ENCODE peak calls at places on chromosomes 2 and 18, in ten cellular contexts. X, E, G, Z, N, M, C, U, F and O are unnamed samples.

GRCh38 chr2:133655565-133656113 is 87.4 kb upstream of the NCKAP5 start:
- DNase-seq in G (no peak), N (no peak), Z (no peak), F (no peak), X (no peak), C (no peak), E (no peak), U (no peak), M (no peak), O (no peak)

GRCh38 chr2:165801176-165801575 is 7.1 kb upstream of the GALNT3 start:
- DNase-seq in N (no peak), X (no peak), C (no peak), F (no peak), U (no peak), E (no peak), Z (no peak), M (no peak), G (no peak), O (no peak)

GRCh38 chr2:241136661-241137260 is 12.5 kb downstream of the PASK start:
- DNase-seq in M (no peak), X (peak), U (no peak), C (no peak), Z (no peak), E (no peak), F (no peak), G (peak), N (no peak), O (no peak)

GRCh38 chr18:21064347-21064746 is 47.3 kb downstream of the ROCK1 start:
- DNase-seq in G (no peak), Z (no peak), E (no peak), M (no peak), F (no peak), C (no peak), U (no peak), X (no peak), N (no peak), O (no peak)

GRCh38 chr2:85935746-85936208 is 47.0 kb upstream of the ST3GAL5 start:
- DNase-seq in E (peak), Z (no peak), G (no peak), N (no peak), C (peak), U (no peak), X (no peak), M (no peak), F (no peak), O (no peak)

GRCh38 chr2:216789088-216789487 is 70.8 kb downstream of the TNP1 start:
- DNase-seq in X (no peak), M (no peak), Z (no peak), C (no peak), F (no peak), G (no peak), U (no peak), N (no peak), E (no peak), O (no peak)

GRCh38 chr2:28821295-28821958 is 10.8 kb downstream of the SPDYA start:
- DNase-seq in Z (peak), U (peak), M (no peak), X (no peak), F (peak), N (peak), C (peak), E (peak), G (no peak), O (no peak)

GRCh38 chr18:76593838-76594237 is 98.8 kb upstream of the ZNF516 start:
- DNase-seq in M (no peak), E (peak), Z (no peak), X (no peak), G (no peak), C (no peak), U (no peak), N (no peak), F (no peak), O (no peak)

GRCh38 chr2:38146917-38147307 is 71.0 kb upstream of the CYP1B1 start:
- DNase-seq in Z (no peak), X (no peak), E (peak), M (no peak), U (no peak), F (no peak), C (peak), G (no peak), N (no peak), O (no peak)

GRCh38 chr18:54684786-54685185 is 93.7 kb downstream of the DYNAP start:
- DNase-seq in F (no peak), E (peak), Z (no peak), X (no peak), N (no peak), U (no peak), M (peak), G (no peak), C (no peak), O (no peak)

GRCh38 chr2:207813942-207814341 is 44.2 kb upstream of the FZD5 start:
- DNase-seq in M (no peak), U (no peak), N (no peak), E (peak), Z (no peak), F (no peak), C (no peak), G (no peak), X (no peak), O (no peak)

GRCh38 chr2:159119652-159120257 is 151.3 kb downstream of the TANC1 start:
- DNase-seq in C (no peak), M (peak), U (no peak), Z (peak), G (no peak), F (no peak), N (no peak), E (no peak), X (no peak), O (no peak)

GRCh38 chr18:64765908-64766307 is 617.0 kb upstream of the LINC00305 start:
- DNase-seq in U (no peak), Z (no peak), F (no peak), X (no peak), E (no peak), M (no peak), G (no peak), N (no peak), C (no peak), O (no peak)

GRCh38 chr2:120734930-120735611 is 597 bp upstream of the GLI2 start:
- DNase-seq in E (peak), X (no peak), N (peak), U (no peak), G (no peak), C (no peak), M (no peak), F (no peak), Z (no peak), O (no peak)

GRCh38 chr2:101806123-101806522 is 108.6 kb downstream of the MAP4K4 start:
- DNase-seq in G (no peak), Z (no peak), E (peak), U (no peak), X (no peak), F (no peak), C (peak), M (no peak), N (no peak), O (no peak)

GRCh38 chr2:136065384-136065783 is 52.6 kb downstream of the CXCR4 start:
- DNase-seq in Z (no peak), F (no peak), X (no peak), U (no peak), M (no peak), C (no peak), N (no peak), G (no peak), E (no peak), O (no peak)

GRCh38 chr2:108447947-108448677 is 894 bp upstream of the GCC2 start:
- DNase-seq in X (no peak), N (no peak), E (no peak), F (no peak), Z (peak), M (no peak), U (no peak), G (peak), C (no peak), O (no peak)

GRCh38 chr2:239949537-239949936 is 75.6 kb downstream of the NDUFA10 start:
- DNase-seq in X (peak), U (no peak), Z (no peak), C (no peak), M (no peak), G (peak), F (no peak), N (no peak), E (no peak), O (no peak)

GRCh38 chr2:196597531-196597930 is 42.0 kb upstream of the CCDC150 start:
- DNase-seq in E (no peak), U (no peak), G (no peak), X (no peak), M (no peak), N (no peak), Z (no peak), F (no peak), C (no peak), O (no peak)

GRCh38 chr2:157737636-157738035 is 109.0 kb upstream of the ACVR1C start:
- DNase-seq in E (no peak), C (no peak), M (no peak), X (no peak), F (no peak), N (no peak), Z (no peak), U (no peak), G (no peak), O (no peak)

GRCh38 chr2:230219419-230220331 is at the start of gene SP110:
- DNase-seq in C (peak), G (peak), F (peak), N (peak), M (peak), Z (peak), U (peak), E (peak), X (peak), O (peak)

GRCh38 chr18:47882641-47883040 is 47.8 kb downstream of the SMAD2 start:
- DNase-seq in N (no peak), G (no peak), Z (no peak), U (no peak), E (no peak), M (no peak), X (no peak), F (no peak), C (no peak), O (no peak)

GRCh38 chr2:240257940-240258580 is 117.6 kb upstream of the OTOS start:
- DNase-seq in X (peak), Z (no peak), M (no peak), N (no peak), U (no peak), F (no peak), E (no peak), C (no peak), G (peak), O (no peak)

GRCh38 chr2:233845301-233846060 is 8.9 kb downstream of the HJURP start:
- DNase-seq in M (no peak), X (no peak), C (no peak), U (no peak), E (no peak), G (no peak), Z (no peak), N (no peak), F (no peak), O (no peak)

GRCh38 chr2:29618024-29618423 is 303.4 kb downstream of the ALK start:
- DNase-seq in C (no peak), N (no peak), G (no peak), F (no peak), Z (no peak), X (no peak), U (no peak), E (no peak), M (no peak), O (no peak)

GRCh38 chr18:57581301-57581934 is 5.1 kb downstream of the FECH start:
- DNase-seq in N (no peak), E (no peak), C (no peak), X (no peak), Z (peak), G (no peak), U (no peak), F (no peak), M (no peak), O (no peak)

DNA sequence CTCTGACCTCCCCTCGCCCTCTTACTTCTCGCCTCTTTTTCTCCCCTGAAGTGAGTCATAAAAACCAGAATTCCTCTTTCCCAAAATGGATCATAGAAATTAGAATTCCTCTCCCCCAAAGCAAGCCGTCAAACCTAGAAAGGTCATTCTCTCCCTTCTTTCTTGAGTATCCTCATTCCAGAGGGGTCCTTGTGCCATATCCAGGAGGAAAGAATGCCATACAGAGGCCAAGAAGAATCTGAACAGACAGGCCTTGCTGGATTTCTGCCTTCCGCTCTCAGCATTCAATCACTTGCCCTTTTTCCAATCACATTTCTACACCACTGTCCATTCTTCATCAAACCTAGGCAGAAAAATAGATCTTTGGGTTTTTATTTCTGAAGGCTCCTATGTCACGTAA is 31.1 kb upstream of the MAPK4 start:
- DNase-seq in X (no peak), M (no peak), F (no peak), G (no peak), U (no peak), E (no peak), N (no peak), Z (no peak), C (no peak), O (no peak)
- H3K27ac ChIP-seq in X (no peak), M (no peak), F (no peak), G (no peak), U (no peak), E (no peak), N (no peak), Z (no peak), C (no peak), O (no peak)

GRCh38 chr18:31497711-31498449 is at the start of gene DSG2:
- DNase-seq in X (peak), U (no peak), Z (peak), N (peak), G (peak), M (peak), E (peak), F (no peak), C (peak), O (no peak)

GRCh38 chr18:31497404-31497710 is 620 bp upstream of the DSG2 start:
- DNase-seq in U (no peak), C (no peak), X (no peak), M (no peak), N (no peak), Z (no peak), F (no peak), E (no peak), G (no peak), O (no peak)

GRCh38 chr18:31500161-31500688 is 2.2 kb downstream of the DSG2 start:
- DNase-seq in F (no peak), N (peak), E (no peak), C (no peak), X (no peak), Z (peak), G (no peak), U (no peak), M (no peak), O (no peak)

GRCh38 chr18:31498450-31499156 is 626 bp downstream of the DSG2 start:
- DNase-seq in E (no peak), G (no peak), C (no peak), Z (no peak), F (no peak), M (no peak), N (peak), U (no peak), X (no peak), O (no peak)

GRCh38 chr18:31499157-31499524 is 1.2 kb downstream of the DSG2 start:
- DNase-seq in G (no peak), U (no peak), C (no peak), F (no peak), X (no peak), N (no peak), M (no peak), Z (no peak), E (no peak), O (no peak)
- H3K27ac ChIP-seq in G (no peak), U (no peak), C (peak), F (no peak), X (no peak), N (peak), M (no peak), Z (peak), E (no peak), O (no peak)

GRCh38 chr2:20648831-20649230 is 2.1 kb downstream of the HS1BP3 start:
- DNase-seq in X (peak), C (no peak), M (no peak), F (no peak), E (no peak), U (no peak), N (no peak), Z (no peak), G (no peak), O (no peak)

GRCh38 chr2:20647764-20648164 is 3.1 kb downstream of the HS1BP3 start:
- DNase-seq in X (peak), U (no peak), N (no peak), C (no peak), Z (no peak), G (no peak), F (no peak), M (no peak), E (no peak), O (no peak)

GRCh38 chr2:20649586-20650375 is 1.1 kb downstream of the HS1BP3 start:
- DNase-seq in N (no peak), C (no peak), M (no peak), F (no peak), U (no peak), X (peak), Z (no peak), G (no peak), E (no peak), O (no peak)

GRCh38 chr2:20647211-20647610 is 3.7 kb downstream of the HS1BP3 start:
- DNase-seq in C (no peak), X (no peak), E (no peak), U (no peak), N (no peak), Z (no peak), G (no peak), M (no peak), F (no peak), O (no peak)

DNA sequence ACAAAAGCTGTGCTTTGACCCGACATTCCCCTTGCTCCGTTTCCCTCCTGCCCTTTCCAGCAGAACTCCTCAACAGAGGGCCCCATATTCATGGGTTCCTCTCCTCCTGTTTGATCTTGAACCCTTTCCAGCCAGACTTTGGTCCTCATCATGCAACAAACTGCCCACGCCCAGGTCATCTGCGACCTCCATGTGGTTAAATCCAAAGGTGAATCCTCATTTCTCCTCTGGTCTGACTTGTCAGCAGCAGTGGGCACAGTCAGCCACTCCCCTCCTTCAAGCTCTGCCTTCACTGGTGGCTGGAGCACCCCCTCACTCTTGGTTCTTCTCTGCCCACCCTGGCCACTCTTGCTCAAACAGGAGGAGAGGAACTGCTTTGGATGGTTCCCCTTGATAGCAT is 2.7 kb downstream of the HS1BP3 start:
- DNase-seq in E (no peak), F (no peak), Z (no peak), G (no peak), X (peak), N (no peak), C (no peak), U (no peak), M (no peak), O (no peak)
- H3K27ac ChIP-seq in E (no peak), F (no peak), Z (no peak), G (no peak), X (no peak), N (no peak), C (no peak), U (no peak), M (no peak), O (no peak)

GRCh38 chr2:45748239-45748638 is 96.8 kb downstream of the PRKCE start:
- DNase-seq in N (no peak), C (no peak), F (no peak), E (no peak), M (no peak), X (no peak), U (no peak), G (no peak), Z (no peak), O (peak)

GRCh38 chr2:45746888-45747287 is 95.4 kb downstream of the PRKCE start:
- DNase-seq in U (no peak), Z (no peak), N (no peak), E (no peak), X (no peak), G (no peak), M (no peak), C (no peak), F (no peak), O (no peak)

GRCh38 chr2:45743531-45744391 is 92.3 kb downstream of the PRKCE start:
- DNase-seq in U (no peak), G (no peak), E (no peak), F (no peak), Z (no peak), C (no peak), X (peak), N (peak), M (peak), O (peak)

GRCh38 chr2:45747363-45747762 is 95.9 kb downstream of the PRKCE start:
- DNase-seq in G (no peak), N (no peak), M (no peak), F (no peak), E (no peak), U (no peak), Z (no peak), C (no peak), X (no peak), O (no peak)

GRCh38 chr2:45745231-45745630 is 93.8 kb downstream of the PRKCE start:
- DNase-seq in E (no peak), M (no peak), Z (no peak), C (no peak), F (no peak), U (no peak), X (no peak), G (no peak), N (peak), O (no peak)
- H3K27ac ChIP-seq in E (no peak), M (peak), Z (no peak), C (no peak), F (no peak), U (no peak), X (no peak), G (no peak), N (no peak), O (no peak)

DNA sequence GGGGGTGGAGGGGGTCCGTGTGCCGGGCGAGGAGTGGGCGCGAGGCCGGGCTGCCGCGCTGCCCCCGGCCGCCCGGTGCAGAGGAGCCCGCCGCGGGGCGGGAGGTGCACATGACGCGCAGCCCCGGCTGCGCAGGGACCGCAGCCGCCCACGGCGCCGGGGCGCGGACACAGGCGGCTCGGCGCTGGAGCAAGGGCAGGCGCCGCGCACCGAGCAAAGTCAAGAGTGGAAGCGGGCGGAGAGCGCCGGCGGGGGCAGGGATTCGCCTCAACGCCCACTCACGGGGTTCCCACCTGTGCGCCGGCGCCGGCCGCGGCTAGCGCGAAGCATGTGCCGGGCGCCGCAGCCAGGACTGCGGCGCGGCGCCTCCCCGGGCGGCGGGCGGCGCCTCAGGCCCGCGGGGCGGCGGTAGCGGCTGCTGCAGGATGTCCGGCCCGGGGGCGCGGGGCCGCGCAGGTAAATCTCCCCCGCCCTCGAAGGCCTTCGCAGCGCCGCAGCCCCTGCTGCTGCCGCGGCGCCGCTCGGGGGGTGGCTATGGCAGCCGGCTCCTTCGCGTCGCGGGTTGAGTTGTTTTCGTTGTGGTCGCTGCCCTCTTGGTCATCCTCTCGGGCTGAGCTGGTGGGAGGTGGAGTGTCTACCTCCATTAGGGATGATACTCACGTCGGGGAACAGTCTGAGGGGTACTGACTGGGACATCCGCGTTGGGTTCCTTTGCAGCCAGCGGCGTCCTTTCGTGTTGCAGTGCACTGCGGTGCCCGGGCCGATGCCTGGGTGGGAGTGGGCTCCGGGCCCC is 216.3 kb upstream of the DTNA start:
- DNase-seq in X (peak), F (no peak), N (no peak), G (peak), U (no peak), C (no peak), Z (peak), M (peak), E (peak), O (no peak)
- H3K27ac ChIP-seq in X (peak), F (no peak), N (no peak), G (peak), U (no peak), C (no peak), Z (peak), M (peak), E (no peak), O (no peak)